ENCODE peak calls at places on chromosomes 3 and 15, in five cellular contexts. V, C, B, H and Q are unnamed samples.

GRCh38 chr3:52477076-52477895 is 17.9 kb upstream of the STAB1 start:
- DNase-seq in B (no peak), C (no peak), H (no peak), V (no peak), Q (peak; percentile 97)

GRCh38 chr15:81000144-81000625 is 538 bp upstream of the TLNRD1 start:
- DNase-seq in H (no peak), B (no peak), C (peak; percentile 21), V (no peak), Q (no peak)

GRCh38 chr3:128597900-128598299 is 52.7 kb downstream of the RPN1 start:
- DNase-seq in H (no peak), B (no peak), C (no peak), V (peak; percentile 52), Q (peak; percentile 71)

GRCh38 chr15:40104296-40104864 is 4.3 kb downstream of the BMF start:
- DNase-seq in B (no peak), H (no peak), C (no peak), V (no peak), Q (no peak)

GRCh38 chr15:57375827-57376694 is at the start of gene CGNL1:
- DNase-seq in C (peak; percentile 77), H (peak; percentile 67), B (no peak), V (no peak), Q (peak; percentile 37)

GRCh38 chr3:113405180-113405579 is 36.1 kb downstream of the CFAP44 start:
- DNase-seq in B (no peak), H (no peak), V (peak; percentile 62), C (no peak), Q (peak; percentile 1)

GRCh38 chr3:59607628-59608027 is 557.8 kb upstream of the CFAP20DC start:
- DNase-seq in C (peak; percentile 23), V (peak; percentile 16), B (peak; percentile 3), H (peak; percentile 39), Q (peak; percentile 43)

GRCh38 chr3:171784387-171784786 is 25.9 kb downstream of the PLD1 start:
- DNase-seq in C (no peak), B (no peak), V (no peak), H (no peak), Q (no peak)

GRCh38 chr3:47791193-47791855 is 9.6 kb upstream of the SMARCC1 start:
- DNase-seq in C (no peak), V (no peak), H (no peak), B (no peak), Q (no peak)

GRCh38 chr3:107404727-107405519 is 27.7 kb downstream of the CCDC54 start:
- DNase-seq in H (no peak), C (no peak), B (no peak), V (peak; percentile 65), Q (no peak)

GRCh38 chr3:173111321-173111720 is 29.7 kb downstream of the SPATA16 start:
- DNase-seq in C (no peak), V (no peak), H (no peak), B (no peak), Q (no peak)

GRCh38 chr3:194374930-194375329 is 5.4 kb upstream of the LRRC15 start:
- DNase-seq in C (no peak), V (no peak), H (no peak), B (no peak), Q (no peak)

GRCh38 chr3:194373912-194374311 is 4.4 kb upstream of the LRRC15 start:
- DNase-seq in C (no peak), B (no peak), H (no peak), V (no peak), Q (no peak)

GRCh38 chr3:194375473-194375872 is 5.9 kb upstream of the LRRC15 start:
- DNase-seq in V (no peak), C (peak; percentile 40), B (no peak), H (peak; percentile 90), Q (no peak)

GRCh38 chr3:194377708-194378107 is 8.2 kb upstream of the LRRC15 start:
- DNase-seq in C (no peak), B (no peak), H (no peak), V (no peak), Q (no peak)

GRCh38 chr3:194375921-194376570 is 6.5 kb upstream of the LRRC15 start:
- DNase-seq in V (no peak), C (no peak), B (no peak), H (peak; percentile 36), Q (no peak)
- H3K4me2 ChIP-seq in V (no peak overlapping the region), C (no peak overlapping the region), B (no peak overlapping the region), H (no peak overlapping the region), Q (no peak overlapping the region)

GRCh38 chr3:194998417-194998816 is 272.5 kb downstream of the XXYLT1 start:
- DNase-seq in H (no peak), B (no peak), V (no peak), C (no peak), Q (no peak)

GRCh38 chr3:195001261-195001660 is 269.7 kb downstream of the XXYLT1 start:
- DNase-seq in C (no peak), H (no peak), B (no peak), V (no peak), Q (no peak)

GRCh38 chr3:194996746-194997145 is 274.2 kb downstream of the XXYLT1 start:
- DNase-seq in H (no peak), B (no peak), V (no peak), C (no peak), Q (no peak)

GRCh38 chr3:194999491-194999890 is 271.5 kb downstream of the XXYLT1 start:
- DNase-seq in V (no peak), C (no peak), B (no peak), H (no peak), Q (no peak)

GRCh38 chr3:194998948-194999347 is 272.0 kb downstream of the XXYLT1 start:
- DNase-seq in V (no peak), H (no peak), C (no peak), B (no peak), Q (no peak)
- H3K4me2 ChIP-seq in V (no peak overlapping the region), H (no peak overlapping the region), C (no peak overlapping the region), B (no peak overlapping the region), Q (no peak overlapping the region)

GRCh38 chr15:91946914-91947313 is 93.4 kb downstream of the SLCO3A1 start:
- DNase-seq in H (peak; percentile 73), C (no peak), B (no peak), V (no peak), Q (no peak)

GRCh38 chr15:91950054-91950453 is 96.5 kb downstream of the SLCO3A1 start:
- DNase-seq in C (no peak), B (no peak), H (peak; percentile 76), V (no peak), Q (no peak)

GRCh38 chr15:91947370-91947769 is 93.9 kb downstream of the SLCO3A1 start:
- DNase-seq in H (peak; percentile 45), B (no peak), V (no peak), C (no peak), Q (no peak)

GRCh38 chr15:91949361-91949760 is 95.9 kb downstream of the SLCO3A1 start:
- DNase-seq in B (no peak), H (no peak), C (no peak), V (no peak), Q (no peak)

DNA sequence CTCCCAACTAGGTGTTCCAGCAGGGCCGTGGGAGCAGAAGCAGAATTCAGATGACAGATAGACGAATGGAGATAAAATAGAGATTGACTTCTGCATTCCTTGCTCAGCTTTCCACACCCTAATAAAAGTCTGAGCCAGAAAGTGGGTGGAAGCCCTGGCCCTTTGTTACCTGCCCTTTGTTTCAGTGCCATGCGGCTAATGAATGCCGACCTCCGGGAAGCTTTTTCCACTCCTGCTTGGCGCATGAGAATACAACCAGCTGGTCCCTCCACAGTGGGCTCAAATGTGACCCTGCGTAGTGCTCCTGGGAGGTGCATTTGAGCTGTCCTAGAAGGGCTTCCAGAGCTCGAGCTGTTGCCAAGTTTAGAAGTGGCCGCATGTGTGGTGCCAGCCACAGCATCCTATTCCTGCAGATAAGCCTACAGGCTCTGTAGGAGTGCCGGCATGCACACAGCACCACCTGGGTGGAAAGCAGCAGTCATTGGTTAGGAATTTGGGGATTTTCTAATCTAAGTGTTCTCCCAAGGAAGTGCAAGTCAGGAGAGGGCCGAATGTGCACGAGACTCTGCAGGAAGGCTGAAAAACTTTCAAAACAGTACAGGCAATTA is 94.6 kb downstream of the SLCO3A1 start:
- DNase-seq in H (peak; percentile 93), C (no peak), V (peak; percentile 73), B (no peak), Q (no peak)
- H3K4me2 ChIP-seq in H (no peak overlapping the region), C (no peak overlapping the region), V (no peak overlapping the region), B (no peak overlapping the region), Q (no peak overlapping the region)

DNA sequence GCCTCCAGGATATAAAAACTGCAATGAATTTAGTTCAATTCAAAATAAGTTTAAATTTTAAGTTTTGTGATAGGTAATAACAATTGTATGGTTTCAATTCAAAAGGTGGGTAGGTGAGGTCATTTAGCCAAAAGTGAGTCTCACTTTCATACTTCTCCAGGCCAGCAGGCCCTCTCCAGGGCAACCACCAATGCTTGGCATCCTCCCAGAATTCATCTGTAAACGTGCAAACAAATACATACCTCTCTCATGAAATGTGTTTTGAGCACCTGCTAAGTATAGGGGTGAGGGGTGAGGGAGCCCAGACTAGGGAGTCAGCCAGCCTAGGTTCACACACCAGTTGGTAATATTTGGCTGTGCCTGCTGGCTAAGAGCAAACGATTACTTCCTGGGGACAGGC is 22.0 kb upstream of the RBSN start:
- DNase-seq in C (no peak), B (no peak), H (no peak), V (no peak), Q (no peak)
- H3K4me2 ChIP-seq in C (no peak overlapping the region), B (no peak overlapping the region), H (no peak overlapping the region), V (no peak overlapping the region), Q (no peak overlapping the region)

DNA sequence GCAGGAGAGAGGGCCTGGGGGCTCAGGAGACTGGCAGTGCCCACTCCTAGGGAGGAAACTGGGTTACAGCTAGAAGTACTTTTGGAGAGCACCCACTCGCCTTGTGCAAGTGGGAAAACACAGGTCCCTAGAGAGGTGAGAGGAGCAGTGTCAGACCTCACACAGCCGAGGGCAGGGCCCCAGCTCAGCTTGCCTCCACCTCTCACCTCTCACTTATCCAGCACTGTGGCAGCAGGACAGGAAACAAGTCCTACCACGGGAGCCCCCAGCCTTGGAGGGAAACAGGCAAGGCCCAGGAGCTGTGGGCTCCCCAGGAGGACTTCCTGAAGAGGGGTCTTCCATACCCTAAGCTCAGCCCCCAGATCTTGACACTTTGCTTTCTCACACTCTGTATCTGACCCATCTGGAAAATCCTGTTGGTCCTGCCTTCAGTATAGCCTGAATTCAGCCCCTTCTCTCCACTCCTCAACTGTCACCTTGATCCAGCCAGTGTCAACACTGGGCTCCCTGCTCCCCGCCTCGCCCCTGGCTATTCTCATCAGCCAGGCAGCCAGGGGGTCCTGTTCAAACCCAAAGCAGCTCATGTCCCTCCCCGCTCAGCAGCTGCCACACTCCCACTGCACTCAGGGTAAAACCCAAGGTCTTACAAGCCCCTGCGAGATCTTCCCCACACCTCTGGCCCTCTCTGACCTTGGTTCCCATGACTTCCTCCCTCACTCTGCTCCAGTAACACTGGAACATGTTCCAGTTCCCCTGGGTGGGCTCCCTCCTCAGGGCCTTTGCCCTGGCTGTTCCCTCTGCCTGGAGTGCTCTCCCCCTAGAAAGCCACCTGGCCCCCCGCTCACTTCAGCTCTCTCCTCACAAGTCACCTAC is 870 bp upstream of the TMEM40 start:
- DNase-seq in H (peak; percentile 33), B (no peak), V (no peak), C (no peak), Q (peak; percentile 55)
- H3K4me2 ChIP-seq in H (no peak overlapping the region), B (peak overlapping the region; percentile 84), V (no peak overlapping the region), C (no peak overlapping the region), Q (no peak overlapping the region)

GRCh38 chr15:62163847-62164499 is 1.1 kb downstream of the C2CD4B start:
- DNase-seq in B (no peak), C (peak; percentile 26), V (no peak), H (peak; percentile 46), Q (no peak)
- H3K4me2 ChIP-seq in B (no peak overlapping the region), C (peak overlapping the region; percentile 92), V (no peak overlapping the region), H (peak overlapping the region; percentile 50), Q (peak overlapping the region; percentile 89)